ENCODE peak calls at places on chromosomes 5 and 9, in nine cellular contexts. F, I, R, Y, V, N, O, H and E are unnamed samples.

GRCh38 chr9:6186691-6187090 is 28.9 kb upstream of the IL33 start:
- DNase-seq in F (no peak), I (no peak), R (no peak), Y (no peak), V (no peak), N (no peak), O (no peak), H (no peak), E (no peak)

GRCh38 chr9:115923410-115923809 is 230.2 kb upstream of the PAPPA start:
- DNase-seq in F (no peak), I (no peak), R (no peak), Y (no peak), V (no peak), N (no peak), O (no peak), H (no peak), E (no peak)

GRCh38 chr5:10130881-10131280 is 118.8 kb downstream of the ATPSCKMT start:
- DNase-seq in F (no peak), I (no peak), R (no peak), Y (no peak), V (no peak), N (no peak), O (no peak), H (no peak), E (no peak)

GRCh38 chr9:87359958-87360601 is 137.6 kb upstream of the DAPK1 start:
- DNase-seq in F (no peak), I (no peak), R (no peak), Y (no peak), V (no peak), N (no peak), O (no peak), H (no peak), E (no peak)

GRCh38 chr9:131407717-131408195 is 13.9 kb downstream of the PRRC2B start:
- DNase-seq in F (no peak), I (no peak), R (peak), Y (no peak), V (no peak), N (no peak), O (peak), H (no peak), E (peak)

GRCh38 chr5:142507528-142507927 is 178.4 kb downstream of the FGF1 start:
- DNase-seq in F (no peak), I (no peak), R (no peak), Y (no peak), V (no peak), N (no peak), O (no peak), H (no peak), E (no peak)

GRCh38 chr9:98331536-98332259 is 76.2 kb upstream of the TBC1D2 start:
- DNase-seq in F (no peak), I (no peak), R (no peak), Y (peak), V (no peak), N (no peak), O (peak), H (no peak), E (no peak)

GRCh38 chr5:36414869-36415282 is 113.2 kb upstream of the RANBP3L start:
- DNase-seq in F (no peak), I (peak), R (no peak), Y (peak), V (no peak), N (no peak), O (no peak), H (no peak), E (no peak)

GRCh38 chr9:7186175-7186574 is 428.4 kb downstream of the KDM4C start:
- DNase-seq in F (peak), I (peak), R (peak), Y (peak), V (no peak), N (no peak), O (no peak), H (no peak), E (no peak)

GRCh38 chr5:175534070-175534932 is 55.9 kb downstream of the SFXN1 start:
- DNase-seq in F (peak), I (peak), R (peak), Y (peak), V (peak), N (peak), O (peak), H (peak), E (peak)

GRCh38 chr9:21770877-21771560 is 31.4 kb upstream of the MTAP start:
- DNase-seq in F (peak), I (no peak), R (no peak), Y (peak), V (no peak), N (no peak), O (no peak), H (peak), E (no peak)

GRCh38 chr5:66113160-66113559 is 30.9 kb upstream of the SREK1 start:
- DNase-seq in F (peak), I (no peak), R (no peak), Y (peak), V (no peak), N (no peak), O (no peak), H (peak), E (no peak)

GRCh38 chr9:80163889-80164288 is 592.1 kb downstream of the TLE4 start:
- DNase-seq in F (no peak), I (no peak), R (no peak), Y (no peak), V (no peak), N (no peak), O (no peak), H (no peak), E (no peak)

GRCh38 chr5:107011530-107012115 is 659.1 kb downstream of the EFNA5 start:
- DNase-seq in F (peak), I (no peak), R (no peak), Y (no peak), V (no peak), N (no peak), O (no peak), H (peak), E (no peak)

GRCh38 chr9:126721531-126722098 is 83.2 kb upstream of the ZBTB43 start:
- DNase-seq in F (no peak), I (no peak), R (no peak), Y (no peak), V (no peak), N (no peak), O (no peak), H (no peak), E (no peak)

GRCh38 chr9:136399176-136400037 is 563 bp downstream of the SNAPC4 start:
- DNase-seq in F (peak), I (peak), R (no peak), Y (no peak), V (no peak), N (no peak), O (no peak), H (no peak), E (no peak)

GRCh38 chr5:181163487-181164075 is 16.2 kb downstream of the OR2V2 start:
- DNase-seq in F (no peak), I (no peak), R (peak), Y (no peak), V (no peak), N (no peak), O (no peak), H (no peak), E (no peak)

GRCh38 chr9:23821400-23822181 is 4.4 kb downstream of the ELAVL2 start:
- DNase-seq in F (no peak), I (no peak), R (peak), Y (no peak), V (peak), N (no peak), O (no peak), H (no peak), E (no peak)

GRCh38 chr5:142109356-142110045 is 922 bp downstream of the NDFIP1 start:
- DNase-seq in F (peak), I (peak), R (no peak), Y (peak), V (no peak), N (no peak), O (no peak), H (no peak), E (no peak)

GRCh38 chr9:38682713-38683112 is 37.2 kb downstream of the FAM240B start:
- DNase-seq in F (peak), I (no peak), R (no peak), Y (peak), V (no peak), N (no peak), O (no peak), H (peak), E (no peak)

GRCh38 chr5:137328991-137329390 is 170.1 kb downstream of the SPOCK1 start:
- DNase-seq in F (no peak), I (no peak), R (no peak), Y (no peak), V (no peak), N (no peak), O (no peak), H (no peak), E (no peak)

GRCh38 chr5:66248874-66249273 is 104.8 kb downstream of the SREK1 start:
- DNase-seq in F (no peak), I (no peak), R (no peak), Y (no peak), V (no peak), N (no peak), O (no peak), H (no peak), E (no peak)

GRCh38 chr9:3028535-3028934 is 184.6 kb upstream of the PUM3 start:
- DNase-seq in F (no peak), I (no peak), R (no peak), Y (no peak), V (no peak), N (no peak), O (no peak), H (no peak), E (no peak)

GRCh38 chr5:147467973-147468508 is 41.8 kb downstream of the DPYSL3 start:
- DNase-seq in F (no peak), I (no peak), R (no peak), Y (peak), V (no peak), N (no peak), O (no peak), H (no peak), E (no peak)

GRCh38 chr5:137316346-137316736 is 182.8 kb downstream of the SPOCK1 start:
- DNase-seq in F (no peak), I (no peak), R (no peak), Y (peak), V (no peak), N (no peak), O (no peak), H (peak), E (no peak)

GRCh38 chr5:41371741-41372140 is 138.7 kb downstream of the PLCXD3 start:
- DNase-seq in F (no peak), I (no peak), R (no peak), Y (peak), V (no peak), N (no peak), O (no peak), H (peak), E (no peak)

GRCh38 chr5:123916331-123917121 is 404.5 kb downstream of the CSNK1G3 start:
- DNase-seq in F (peak), I (no peak), R (no peak), Y (peak), V (no peak), N (no peak), O (no peak), H (peak), E (no peak)

GRCh38 chr5:26582350-26583040 is 455.9 kb downstream of the CDH9 start:
- DNase-seq in F (no peak), I (no peak), R (no peak), Y (no peak), V (no peak), N (no peak), O (no peak), H (no peak), E (no peak)

GRCh38 chr9:126127591-126127990 is 199.0 kb upstream of the MVB12B start:
- DNase-seq in F (no peak), I (no peak), R (peak), Y (no peak), V (peak), N (no peak), O (no peak), H (no peak), E (no peak)

GRCh38 chr9:127683723-127684122 is 23.1 kb upstream of the CFAP157 start:
- DNase-seq in F (peak), I (no peak), R (no peak), Y (peak), V (no peak), N (no peak), O (no peak), H (peak), E (no peak)

GRCh38 chr9:4009006-4009511 is 290.8 kb downstream of the GLIS3 start:
- DNase-seq in F (no peak), I (no peak), R (no peak), Y (peak), V (no peak), N (no peak), O (no peak), H (peak), E (no peak)

GRCh38 chr9:77588319-77588937 is 59.7 kb downstream of the GNA14 start:
- DNase-seq in F (peak), I (no peak), R (no peak), Y (peak), V (no peak), N (no peak), O (no peak), H (peak), E (no peak)

GRCh38 chr5:145965804-145966203 is 29.4 kb downstream of the SH3RF2 start:
- DNase-seq in F (no peak), I (no peak), R (no peak), Y (no peak), V (no peak), N (no peak), O (no peak), H (no peak), E (no peak)

GRCh38 chr9:12809720-12810119 is 34.9 kb downstream of the LURAP1L start:
- DNase-seq in F (no peak), I (no peak), R (no peak), Y (no peak), V (no peak), N (no peak), O (no peak), H (no peak), E (no peak)

GRCh38 chr9:12812710-12813109 is 37.9 kb downstream of the LURAP1L start:
- DNase-seq in F (no peak), I (no peak), R (no peak), Y (no peak), V (no peak), N (no peak), O (no peak), H (no peak), E (no peak)

GRCh38 chr9:12813960-12814876 is 39.4 kb downstream of the LURAP1L start:
- DNase-seq in F (peak), I (peak), R (no peak), Y (peak), V (peak), N (peak), O (peak), H (peak), E (peak)

GRCh38 chr9:12813533-12813932 is 38.7 kb downstream of the LURAP1L start:
- DNase-seq in F (no peak), I (no peak), R (no peak), Y (no peak), V (no peak), N (no peak), O (no peak), H (no peak), E (no peak)

DNA sequence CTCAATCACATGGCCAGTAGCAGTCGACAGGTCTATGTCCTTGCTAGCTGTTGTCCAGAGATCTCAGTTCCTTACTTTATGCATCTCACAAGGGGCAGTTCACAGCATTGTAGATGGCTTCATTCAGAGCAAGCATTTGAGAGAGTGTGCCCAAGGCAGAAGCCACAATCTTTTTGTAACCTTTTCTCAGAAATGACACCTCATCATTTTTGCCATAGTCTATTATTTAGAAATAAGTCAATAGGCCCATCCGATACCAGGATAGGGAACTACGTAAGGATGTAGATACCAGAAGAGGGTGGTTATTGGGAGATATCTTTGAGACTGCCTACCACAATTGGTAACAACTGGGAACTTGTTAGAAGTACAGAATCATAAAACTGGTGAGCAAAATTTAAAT is 37.1 kb downstream of the LURAP1L start:
- DNase-seq in F (no peak), I (no peak), R (no peak), Y (no peak), V (no peak), N (no peak), O (no peak), H (no peak), E (no peak)
- H3K27ac ChIP-seq in F (no peak), I (no peak), R (no peak), Y (peak), V (peak), N (no peak), O (no peak), H (no peak), E (peak)

GRCh38 chr5:157267025-157267424 is 1.1 kb downstream of the CYFIP2 start:
- DNase-seq in F (no peak), I (no peak), R (no peak), Y (no peak), V (no peak), N (no peak), O (no peak), H (no peak), E (no peak)

GRCh38 chr5:157269165-157269671 is 3.3 kb downstream of the CYFIP2 start:
- DNase-seq in F (no peak), I (no peak), R (peak), Y (no peak), V (no peak), N (no peak), O (peak), H (no peak), E (no peak)

GRCh38 chr5:157265714-157266285 is at the start of gene CYFIP2:
- DNase-seq in F (no peak), I (peak), R (peak), Y (peak), V (peak), N (peak), O (peak), H (no peak), E (peak)

GRCh38 chr5:157267766-157268480 is 2.0 kb downstream of the CYFIP2 start:
- DNase-seq in F (no peak), I (no peak), R (no peak), Y (no peak), V (no peak), N (no peak), O (no peak), H (no peak), E (no peak)

GRCh38 chr5:157266286-157267007 is 524 bp downstream of the CYFIP2 start:
- DNase-seq in F (no peak), I (peak), R (peak), Y (no peak), V (peak), N (no peak), O (no peak), H (no peak), E (no peak)
- TF ChIP-seq CTCF in F (no peak), I (no peak), R (no peak), Y (no peak), V (no peak), N (no peak), O (no peak), H (no peak), E (no peak)

DNA sequence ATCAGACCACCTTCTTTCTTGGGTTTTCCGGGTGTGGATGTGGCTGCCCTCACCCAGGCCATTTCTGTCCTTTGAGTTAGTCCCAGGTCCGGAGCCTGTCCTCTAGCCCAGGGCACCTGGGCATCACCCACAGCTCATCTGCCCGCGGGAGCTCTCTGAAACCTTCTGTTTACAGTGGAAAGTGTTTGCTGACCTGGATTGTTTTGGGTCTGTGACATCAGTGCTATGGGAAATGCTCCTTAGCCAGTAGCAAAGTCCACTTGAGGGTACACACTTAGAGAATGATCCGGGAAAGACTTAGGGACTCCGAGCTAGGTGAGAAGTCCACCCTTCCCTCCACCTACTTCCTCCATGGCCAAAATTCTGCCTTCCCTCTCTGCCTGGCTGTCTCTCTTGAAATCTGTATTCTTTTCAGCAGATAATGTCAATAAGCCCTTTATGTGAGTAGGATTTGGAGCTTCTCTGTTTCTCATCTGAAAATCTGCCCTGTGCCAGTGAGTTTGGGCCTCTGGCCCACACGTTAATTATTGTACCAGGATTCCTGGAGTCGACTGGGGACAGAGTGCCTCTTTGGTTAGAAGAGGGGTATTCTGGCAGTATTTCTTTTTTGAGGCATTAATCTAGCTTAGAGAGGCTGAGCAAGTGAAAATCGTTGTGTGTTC is 19.9 kb downstream of the ABLIM3 start:
- DNase-seq in F (no peak), I (no peak), R (no peak), Y (no peak), V (no peak), N (no peak), O (no peak), H (no peak), E (no peak)
- H3K27ac ChIP-seq in F (no peak), I (no peak), R (no peak), Y (no peak), V (no peak), N (no peak), O (peak), H (no peak), E (no peak)

GRCh38 chr9:102631559-102631958 is 363.6 kb upstream of the CYLC2 start:
- DNase-seq in F (peak), I (peak), R (no peak), Y (no peak), V (no peak), N (no peak), O (no peak), H (no peak), E (no peak)
- TF ChIP-seq CTCF in F (peak), I (peak), R (peak), Y (peak), V (no peak), N (no peak), O (no peak), H (peak), E (no peak)

GRCh38 chr9:70474413-70474812 is 60.0 kb upstream of the KLF9 start:
- DNase-seq in F (no peak), I (no peak), R (no peak), Y (no peak), V (no peak), N (no peak), O (no peak), H (no peak), E (no peak)
- H3K27ac ChIP-seq in F (no peak), I (no peak), R (no peak), Y (no peak), V (peak), N (peak), O (peak), H (no peak), E (peak)